ENCODE peak calls at places on chromosome 6, in four cellular contexts. L is IMR-90, K is K562, S is HepG2. C is an unnamed sample.

GRCh38 chr6:105692630-105693212 is 289.8 kb upstream of the PREP start:
- DNase-seq in L (no peak), K (no peak), S (no peak), C (no peak)

GRCh38 chr6:14575961-14576360 is 458.4 kb downstream of the CD83 start:
- DNase-seq in L (no peak), K (no peak), S (no peak), C (no peak)

GRCh38 chr6:149935668-149936067 is 6.1 kb upstream of the ULBP2 start:
- DNase-seq in K (no peak), S (no peak), L (no peak), C (no peak)

GRCh38 chr6:19332806-19333460 is 504.2 kb upstream of the ID4 start:
- DNase-seq in L (no peak), K (no peak), S (no peak), C (no peak)

GRCh38 chr6:157607317-157608109 is 215.5 kb upstream of the SNX9 start:
- DNase-seq in S (no peak), L (no peak), K (no peak), C (no peak)

GRCh38 chr6:159973951-159974350 is 5.1 kb downstream of the IGF2R start:
- DNase-seq in L (peak; percentile 89), S (peak; percentile 64), K (peak; percentile 84), C (peak; percentile 7)

GRCh38 chr6:47188588-47189021 is 121.1 kb downstream of the TNFRSF21 start:
- DNase-seq in S (peak; percentile 95), L (peak; percentile 78), K (no peak), C (peak; percentile 41)

GRCh38 chr6:77292564-77293546 is 170.4 kb downstream of the HTR1B start:
- DNase-seq in S (no peak), L (peak; percentile 80), K (no peak), C (peak; percentile 77)

GRCh38 chr6:84166395-84166794 is 61.0 kb downstream of the CEP162 start:
- DNase-seq in K (no peak), L (no peak), S (no peak), C (no peak)

GRCh38 chr6:145241039-145241438 is 494.3 kb downstream of the EPM2A start:
- DNase-seq in K (no peak), S (peak; percentile 26), L (peak; percentile 88), C (peak; percentile 4)

GRCh38 chr6:129120856-129121255 is 237.9 kb downstream of the LAMA2 start:
- DNase-seq in K (no peak), S (no peak), L (no peak), C (no peak)

GRCh38 chr6:128821116-128821515 is 61.8 kb upstream of the LAMA2 start:
- DNase-seq in S (no peak), L (no peak), K (no peak), C (no peak)

GRCh38 chr6:112308476-112308875 is 38.7 kb upstream of the RFPL4B start:
- DNase-seq in S (no peak), K (no peak), L (no peak), C (no peak)

GRCh38 chr6:52420668-52421358 is 671 bp downstream of the EFHC1 start:
- DNase-seq in L (peak; percentile 33), S (peak; percentile 76), K (peak; percentile 47), C (no peak)

GRCh38 chr6:38644951-38645350 is 5.2 kb upstream of the BTBD9 start:
- DNase-seq in K (no peak), L (no peak), S (no peak), C (no peak)

GRCh38 chr6:109347779-109348178 is 34.5 kb downstream of the CD164 start:
- DNase-seq in K (peak; percentile 26), L (no peak), S (peak; percentile 7), C (no peak)

GRCh38 chr6:145548941-145549652 is 186.2 kb downstream of the EPM2A start:
- DNase-seq in K (no peak), S (no peak), L (peak; percentile 13), C (no peak)

GRCh38 chr6:160274846-160275510 is 16.4 kb upstream of the SLC22A2 start:
- DNase-seq in K (no peak), S (no peak), L (no peak), C (no peak)

GRCh38 chr6:90537027-90537426 is 49.8 kb downstream of the MAP3K7 start:
- DNase-seq in S (no peak), K (no peak), L (peak; percentile 45), C (no peak)

GRCh38 chr6:138001750-138002349 is 105.4 kb downstream of the PERP start:
- DNase-seq in S (peak; percentile 44), L (peak; percentile 53), K (peak; percentile 74), C (peak; percentile 43)

GRCh38 chr6:34530753-34531365 is 25.3 kb downstream of the SPDEF start:
- DNase-seq in K (peak; percentile 80), L (no peak), S (no peak), C (no peak)

DNA sequence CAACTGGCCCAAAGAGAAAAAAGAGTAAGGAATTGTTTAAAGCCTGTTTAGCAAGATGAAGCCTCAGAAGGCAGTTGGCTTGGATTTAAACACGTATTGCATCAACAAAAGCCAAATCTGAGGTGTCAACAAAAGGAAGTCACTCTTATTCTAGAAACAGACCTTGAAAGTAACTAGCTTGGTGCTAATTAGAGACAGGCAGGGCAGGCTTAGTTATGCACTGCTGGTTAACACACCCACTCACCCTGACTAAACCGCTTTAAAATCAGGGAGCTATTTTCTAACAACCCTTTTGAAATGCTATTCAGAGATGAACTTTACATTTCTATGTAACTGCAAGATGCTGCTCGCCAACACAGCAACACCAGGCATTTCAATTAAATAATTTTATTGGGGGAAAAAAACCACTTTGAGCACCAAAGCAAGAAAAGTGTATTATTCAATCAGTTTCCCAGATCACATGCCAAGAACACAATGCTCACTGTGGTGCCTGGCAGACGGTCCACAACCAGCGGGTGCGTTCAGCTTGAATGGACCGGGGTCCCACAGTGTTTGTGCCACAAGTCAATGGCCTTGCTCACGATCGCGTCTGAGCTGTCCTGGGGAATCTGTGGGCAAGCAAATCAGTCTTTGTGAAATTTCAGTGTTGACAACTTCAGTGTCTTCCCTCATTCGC is 23.6 kb downstream of the TBC1D7 start:
- DNase-seq in K (no peak), S (no peak), L (no peak), C (no peak)
- TF ChIP-seq MAZ in K (no peak), S (no peak), L (no peak), C (no peak)

GRCh38 chr6:168132531-168133184 is 53.6 kb upstream of the FRMD1 start:
- DNase-seq in L (peak; percentile 80), S (peak; percentile 53), K (peak; percentile 39), C (peak; percentile 39)
- TF ChIP-seq CEBPB in L (peak; percentile 46), S (no peak), K (no peak), C (no peak)

GRCh38 chr6:43088654-43089056 is 12.5 kb downstream of the PTK7 start:
- DNase-seq in L (peak; percentile 13), K (no peak), S (no peak), C (no peak)
- TF ChIP-seq MAZ in L (no peak), K (no peak), S (no peak), C (no peak)

DNA sequence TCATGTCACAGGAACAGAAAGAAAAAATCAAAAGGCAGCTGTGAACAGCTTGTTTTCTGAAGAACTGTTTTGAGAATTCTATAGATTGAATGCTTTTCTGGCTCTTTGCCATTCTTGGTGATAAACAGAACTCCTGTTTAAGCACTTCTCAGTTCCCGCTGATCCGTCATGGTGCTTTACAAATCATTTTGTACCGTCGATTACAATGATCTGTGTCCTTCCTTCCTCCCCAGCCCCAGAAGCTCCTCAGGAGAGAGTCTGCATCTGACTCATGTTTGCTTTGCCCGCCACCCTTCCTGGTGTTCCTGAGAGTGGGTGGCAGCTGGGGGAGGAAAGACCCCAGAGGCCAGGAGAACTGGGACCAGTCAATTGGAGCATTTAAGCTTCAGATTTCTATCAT is 538.6 kb upstream of the MARCKS start:
- DNase-seq in L (peak; percentile 4), K (no peak), S (no peak), C (no peak)
- TF ChIP-seq CEBPB in L (no peak), K (no peak), S (no peak), C (no peak)

GRCh38 chr6:121435444-121436069 is at the start of gene GJA1:
- DNase-seq in L (peak; percentile 86), S (no peak), K (no peak), C (peak; percentile 61)
- TF ChIP-seq MAZ in L (peak; percentile 59), S (no peak), K (no peak), C (no peak)

GRCh38 chr6:53628354-53629119 is 37.0 kb downstream of the KLHL31 start:
- DNase-seq in L (peak; percentile 58), S (no peak), K (no peak), C (no peak)
- TF ChIP-seq CEBPB in L (peak; percentile 63), S (no peak), K (no peak), C (no peak)

GRCh38 chr6:98343004-98343403 is 491.4 kb upstream of the POU3F2 start:
- DNase-seq in S (no peak), K (no peak), L (no peak), C (no peak)
- TF ChIP-seq MAZ in S (no peak), K (no peak), L (no peak), C (no peak)

GRCh38 chr6:101085327-101085726 is 204.2 kb upstream of the ASCC3 start:
- DNase-seq in K (no peak), S (no peak), L (no peak), C (no peak)
- TF ChIP-seq CEBPB in K (no peak), S (no peak), L (no peak), C (no peak)

DNA sequence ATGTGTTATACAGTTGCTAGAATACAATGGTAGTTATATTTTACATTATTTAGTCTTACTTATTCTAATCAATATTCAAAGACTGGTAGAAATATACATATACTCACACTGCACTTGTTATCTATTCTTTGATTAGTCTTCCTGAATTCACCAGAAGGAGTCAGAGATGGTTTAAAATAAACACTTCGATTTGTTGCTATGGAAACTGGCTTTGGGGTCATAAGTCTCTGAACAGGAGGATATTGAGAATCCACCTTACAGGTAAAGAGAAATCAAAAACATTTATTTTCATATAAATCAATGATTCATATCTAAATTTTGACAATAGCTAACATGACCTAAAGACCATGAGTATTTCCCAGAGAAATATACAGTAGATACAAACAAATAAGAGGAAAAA is 41.6 kb downstream of the NUP153 start:
- DNase-seq in S (no peak), K (no peak), L (no peak), C (no peak)
- TF ChIP-seq MAZ in S (no peak), K (no peak), L (no peak), C (no peak)

GRCh38 chr6:44983467-44984365 is 344.4 kb upstream of the RUNX2 start:
- DNase-seq in L (no peak), S (peak; percentile 5), K (no peak), C (no peak)
- TF ChIP-seq CEBPB in L (no peak), S (no peak), K (no peak), C (no peak)

C was measured in A549.